ENCODE peak calls at places on chromosome 16, in six cellular contexts. U, S, R, Y, P and H are unnamed samples.
A peak's percentile ranks its signal among the peaks of the same experiment; 100 is the strongest.

GRCh38 chr16:88453621-88454314 is 688 bp downstream of the ZFPM1 start:
- DNase-seq in Y (peak; percentile 84), S (peak; percentile 33), U (no peak), R (no peak), P (peak; percentile 34), H (no peak)

GRCh38 chr16:67444259-67445125 is 13.6 kb downstream of the HSD11B2 start:
- DNase-seq in S (no peak), R (no peak), Y (no peak), P (no peak), U (no peak), H (no peak)

GRCh38 chr16:88760424-88761142 is 24.4 kb downstream of the PIEZO1 start:
- DNase-seq in U (peak; percentile 77), R (no peak), P (no peak), S (no peak), Y (no peak), H (no peak)

GRCh38 chr16:24635900-24636610 is 93.4 kb upstream of the TNRC6A start:
- DNase-seq in R (peak; percentile 86), U (peak; percentile 66), P (peak; percentile 83), S (peak; percentile 99), Y (no peak), H (peak; percentile 94)

GRCh38 chr16:81647527-81647926 is 131.6 kb upstream of the PLCG2 start:
- DNase-seq in S (peak; percentile 86), U (no peak), R (no peak), P (peak; percentile 92), Y (no peak), H (no peak)

GRCh38 chr16:68658258-68658973 is 13.3 kb downstream of the CDH3 start:
- DNase-seq in Y (no peak), P (peak; percentile 99), S (peak; percentile 64), R (no peak), U (no peak), H (no peak)

GRCh38 chr16:31678649-31679325 is 151.1 kb downstream of the AHSP start:
- DNase-seq in R (no peak), Y (no peak), S (no peak), U (no peak), P (no peak), H (no peak)

GRCh38 chr16:4767872-4768548 is 1.0 kb upstream of the ZNF500 start:
- DNase-seq in U (peak; percentile 40), P (peak; percentile 79), R (no peak), Y (no peak), S (no peak), H (peak; percentile 59)

GRCh38 chr16:9113707-9114106 is 22.3 kb downstream of the HAPSTR1 start:
- DNase-seq in Y (no peak), P (no peak), U (no peak), S (no peak), R (no peak), H (no peak)

GRCh38 chr16:25692307-25692706 is 548 bp downstream of the HS3ST4 start:
- DNase-seq in S (no peak), U (no peak), Y (no peak), P (no peak), R (no peak), H (no peak)

GRCh38 chr16:3003582-3004270 is 9.0 kb upstream of the CLDN9 start:
- DNase-seq in S (peak; percentile 100), U (peak; percentile 98), Y (peak; percentile 99), P (peak; percentile 100), R (peak; percentile 94), H (peak; percentile 98)

GRCh38 chr16:54397190-54397835 is 110.7 kb upstream of the IRX3 start:
- DNase-seq in S (no peak), R (no peak), Y (no peak), U (no peak), P (no peak), H (no peak)

GRCh38 chr16:643050-643368 is 1.4 kb downstream of the MCRIP2 start:
- DNase-seq in S (no peak), U (no peak), Y (no peak), P (no peak), R (no peak), H (no peak)

GRCh38 chr16:64455275-64455674 is 666.6 kb downstream of the CDH11 start:
- DNase-seq in S (peak; percentile 61), R (no peak), P (peak; percentile 37), Y (no peak), U (no peak), H (no peak)

GRCh38 chr16:57624806-57625500 is 3.5 kb upstream of the ADGRG1 start:
- DNase-seq in R (no peak), Y (no peak), P (no peak), U (no peak), S (no peak), H (peak; percentile 34)

GRCh38 chr16:55470533-55471371 is 8.2 kb upstream of the MMP2 start:
- DNase-seq in U (no peak), S (peak; percentile 14), P (peak; percentile 44), Y (no peak), R (no peak), H (no peak)

GRCh38 chr16:19882641-19883040 is 2.0 kb downstream of the GPRC5B start:
- DNase-seq in P (no peak), R (no peak), U (no peak), Y (no peak), S (no peak), H (no peak)

GRCh38 chr16:66342294-66342900 is 24.1 kb upstream of the CDH5 start:
- DNase-seq in P (no peak), S (peak; percentile 39), U (no peak), Y (peak; percentile 64), R (no peak), H (no peak)

GRCh38 chr16:86566966-86567700 is 504 bp downstream of the FOXC2 start:
- DNase-seq in P (peak; percentile 68), R (no peak), U (no peak), S (peak; percentile 60), Y (no peak), H (no peak)

GRCh38 chr16:79772028-79772427 is 171.5 kb upstream of the MAF start:
- DNase-seq in P (no peak), U (peak; percentile 35), R (no peak), Y (no peak), S (no peak), H (no peak)

GRCh38 chr16:85448557-85449194 is 164.4 kb upstream of the GSE1 start:
- DNase-seq in Y (peak; percentile 68), R (no peak), U (peak; percentile 71), S (no peak), P (no peak), H (no peak)

GRCh38 chr16:979859-980594 is 1.5 kb upstream of the SOX8 start:
- DNase-seq in R (no peak), Y (no peak), U (no peak), P (no peak), S (no peak), H (no peak)

GRCh38 chr16:84329849-84330684 is 35.4 kb downstream of the WFDC1 start:
- DNase-seq in R (no peak), U (no peak), S (no peak), P (no peak), Y (no peak), H (no peak)

GRCh38 chr16:86931410-86931941 is 353.1 kb downstream of the FOXL1 start:
- DNase-seq in S (peak; percentile 22), Y (peak; percentile 49), U (no peak), R (peak; percentile 69), P (peak; percentile 54), H (peak; percentile 71)

GRCh38 chr16:88378401-88378800 is 4.4 kb upstream of the ZNF469 start:
- DNase-seq in R (no peak), P (no peak), U (no peak), Y (no peak), S (no peak), H (no peak)

GRCh38 chr16:84735846-84736586 is 36.2 kb downstream of the USP10 start:
- DNase-seq in S (no peak), P (no peak), R (no peak), U (peak; percentile 79), Y (peak; percentile 78), H (no peak)

GRCh38 chr16:79286646-79287423 is 313.7 kb downstream of the MAF start:
- DNase-seq in Y (peak; percentile 76), U (peak; percentile 58), R (no peak), S (no peak), P (no peak), H (peak; percentile 25)

GRCh38 chr16:72094266-72094610 is 591 bp downstream of the DHX38 start:
- DNase-seq in P (peak; percentile 27), Y (peak; percentile 78), R (no peak), S (peak; percentile 25), U (no peak), H (no peak)

GRCh38 chr16:66250686-66251405 is 115.6 kb upstream of the CDH5 start:
- DNase-seq in U (peak; percentile 48), P (no peak), Y (no peak), S (no peak), R (no peak), H (no peak)

GRCh38 chr16:84524346-84524920 is 20.0 kb upstream of the MEAK7 start:
- DNase-seq in P (no peak), S (no peak), Y (no peak), U (no peak), R (no peak), H (no peak)

GRCh38 chr16:22814330-22815105 is 556 bp downstream of the HS3ST2 start:
- DNase-seq in R (no peak), Y (no peak), P (peak; percentile 35), U (no peak), S (no peak), H (peak; percentile 56)

GRCh38 chr16:82031116-82032084 is 3.7 kb upstream of the HSD17B2 start:
- DNase-seq in P (peak; percentile 80), S (peak; percentile 79), U (no peak), R (peak; percentile 27), Y (no peak), H (peak; percentile 27)